ENCODE peak calls at places on chromosomes 13 and 19, in four cellular contexts. One of them, this sample, is unnamed.

GRCh38 chr13:30934381-30934780 is 1.9 kb downstream of the TEX26 start:
- DNase-seq in Peyer's patch: no peak
- DNase-seq in GM20000: no peak
- DNase-seq in adrenal gland: no peak
- DNase-seq in this sample: no peak

GRCh38 chr19:2723747-2724146 is 2.6 kb upstream of the DIRAS1 start:
- DNase-seq in Peyer's patch: no peak
- DNase-seq in GM20000: no peak
- DNase-seq in adrenal gland: no peak
- DNase-seq in this sample: no peak

GRCh38 chr19:6164906-6165531 is 29.6 kb downstream of the ACSBG2 start:
- DNase-seq in Peyer's patch: no peak
- DNase-seq in GM20000: no peak
- DNase-seq in adrenal gland: no peak
- DNase-seq in this sample: no peak

GRCh38 chr13:29502391-29503008 is 93.0 kb downstream of the SLC7A1 start:
- DNase-seq in Peyer's patch: no peak
- DNase-seq in GM20000: no peak
- DNase-seq in adrenal gland: no peak
- DNase-seq in this sample: no peak

GRCh38 chr13:48121733-48122132 is 26.8 kb upstream of the MED4 start:
- DNase-seq in Peyer's patch: no peak
- DNase-seq in GM20000: no peak
- DNase-seq in adrenal gland: no peak
- DNase-seq in this sample: no peak

GRCh38 chr19:33302974-33303790 is 848 bp upstream of the CEBPA start:
- DNase-seq in Peyer's patch: no peak
- DNase-seq in GM20000: peak; percentile 71
- DNase-seq in adrenal gland: peak; percentile 34
- DNase-seq in this sample: no peak

GRCh38 chr13:32426981-32427851 is 714 bp downstream of the N4BP2L1 start:
- DNase-seq in Peyer's patch: peak; percentile 56
- DNase-seq in GM20000: peak; percentile 62
- DNase-seq in adrenal gland: peak; percentile 50
- DNase-seq in this sample: no peak

GRCh38 chr19:6616011-6616410 is 25.1 kb upstream of the CD70 start:
- DNase-seq in Peyer's patch: no peak
- DNase-seq in GM20000: no peak
- DNase-seq in adrenal gland: no peak
- DNase-seq in this sample: no peak

GRCh38 chr13:50798923-50799322 is 44.6 kb downstream of the DLEU7 start:
- DNase-seq in Peyer's patch: no peak
- DNase-seq in GM20000: no peak
- DNase-seq in adrenal gland: no peak
- DNase-seq in this sample: no peak

GRCh38 chr19:53432088-53432661 is 391 bp downstream of the ZNF761 start:
- DNase-seq in Peyer's patch: peak; percentile 18
- DNase-seq in GM20000: peak; percentile 14
- DNase-seq in adrenal gland: peak; percentile 21
- DNase-seq in this sample: no peak

GRCh38 chr13:23993439-23993980 is 96.2 kb upstream of the C1QTNF9B start:
- DNase-seq in Peyer's patch: no peak
- DNase-seq in GM20000: no peak
- DNase-seq in adrenal gland: no peak
- DNase-seq in this sample: no peak

GRCh38 chr19:13156968-13157882 is 7.0 kb downstream of the IER2 start:
- DNase-seq in Peyer's patch: no peak
- DNase-seq in GM20000: peak; percentile 26
- DNase-seq in adrenal gland: no peak
- DNase-seq in this sample: no peak

GRCh38 chr13:103656329-103656728 is 590.1 kb upstream of the SLC10A2 start:
- DNase-seq in Peyer's patch: no peak
- DNase-seq in GM20000: no peak
- DNase-seq in adrenal gland: no peak
- DNase-seq in this sample: no peak

GRCh38 chr19:58055483-58055874 is 3.6 kb upstream of the ZNF135 start:
- DNase-seq in Peyer's patch: no peak
- DNase-seq in GM20000: no peak
- DNase-seq in adrenal gland: no peak
- DNase-seq in this sample: no peak

GRCh38 chr19:17129377-17129776 is 53.8 kb downstream of the MYO9B start:
- DNase-seq in Peyer's patch: no peak
- DNase-seq in GM20000: no peak
- DNase-seq in adrenal gland: no peak
- DNase-seq in this sample: no peak

GRCh38 chr13:22748866-22749586 is 431.8 kb upstream of the SGCG start:
- DNase-seq in Peyer's patch: no peak
- DNase-seq in GM20000: no peak
- DNase-seq in adrenal gland: no peak
- DNase-seq in this sample: no peak
- TF ChIP-seq CTCF in Peyer's patch: no peak
- TF ChIP-seq CTCF in GM20000: no peak
- TF ChIP-seq CTCF in adrenal gland: no peak
- TF ChIP-seq CTCF in this sample: no peak

GRCh38 chr13:79543883-79544282 is 62.9 kb downstream of the NDFIP2 start:
- DNase-seq in Peyer's patch: no peak
- DNase-seq in GM20000: no peak
- DNase-seq in adrenal gland: no peak
- DNase-seq in this sample: no peak

GRCh38 chr13:79538757-79539156 is 57.8 kb downstream of the NDFIP2 start:
- DNase-seq in Peyer's patch: no peak
- DNase-seq in GM20000: no peak
- DNase-seq in adrenal gland: no peak
- DNase-seq in this sample: no peak

GRCh38 chr13:79540504-79540903 is 59.5 kb downstream of the NDFIP2 start:
- DNase-seq in Peyer's patch: no peak
- DNase-seq in GM20000: no peak
- DNase-seq in adrenal gland: no peak
- DNase-seq in this sample: no peak

GRCh38 chr13:79547211-79547610 is 66.3 kb downstream of the NDFIP2 start:
- DNase-seq in Peyer's patch: no peak
- DNase-seq in GM20000: no peak
- DNase-seq in adrenal gland: no peak
- DNase-seq in this sample: no peak

GRCh38 chr13:79541426-79542049 is 60.6 kb downstream of the NDFIP2 start:
- DNase-seq in Peyer's patch: no peak
- DNase-seq in GM20000: peak; percentile 24
- DNase-seq in adrenal gland: no peak
- DNase-seq in this sample: peak; percentile 29
- TF ChIP-seq CTCF in Peyer's patch: peak; percentile 96
- TF ChIP-seq CTCF in GM20000: peak; percentile 55
- TF ChIP-seq CTCF in adrenal gland: peak; percentile 83
- TF ChIP-seq CTCF in this sample: peak; percentile 61

DNA sequence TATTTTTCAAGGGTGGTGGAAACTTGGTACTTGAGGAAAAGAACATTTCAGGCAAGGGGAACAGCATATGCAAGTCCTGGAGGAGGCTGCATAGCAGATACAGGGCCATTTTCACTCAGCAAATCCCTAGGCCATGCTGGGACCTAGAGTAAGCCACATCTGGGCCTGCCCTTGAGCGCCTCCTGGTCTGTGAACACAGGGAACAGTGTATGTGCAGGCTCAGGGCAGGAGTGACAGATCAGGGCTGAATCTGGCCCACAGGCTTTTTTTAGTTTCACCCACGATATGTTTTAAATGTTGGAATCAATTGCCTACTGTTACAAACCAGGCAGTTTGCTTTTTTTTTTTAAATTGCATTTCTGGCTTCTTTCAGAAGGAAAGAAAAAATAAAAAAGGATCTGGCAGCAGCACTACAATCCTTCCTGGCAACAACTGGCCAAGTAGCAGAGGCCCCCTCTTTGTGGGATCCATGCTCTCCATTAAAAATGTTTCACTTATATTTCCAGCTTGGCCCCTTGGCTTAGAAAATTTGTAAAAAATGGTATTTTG is 1.4 kb upstream of the TMEM145 start:
- DNase-seq in Peyer's patch: no peak
- DNase-seq in GM20000: no peak
- DNase-seq in adrenal gland: no peak
- DNase-seq in this sample: no peak
- TF ChIP-seq CTCF in Peyer's patch: no peak
- TF ChIP-seq CTCF in GM20000: no peak
- TF ChIP-seq CTCF in adrenal gland: no peak
- TF ChIP-seq CTCF in this sample: no peak

GRCh38 chr13:113864303-113864890 is 521 bp upstream of the GAS6 start:
- DNase-seq in Peyer's patch: no peak
- DNase-seq in GM20000: no peak
- DNase-seq in adrenal gland: no peak
- DNase-seq in this sample: no peak

GRCh38 chr13:113862766-113863510 is 938 bp downstream of the GAS6 start:
- DNase-seq in Peyer's patch: no peak
- DNase-seq in GM20000: peak; percentile 83
- DNase-seq in adrenal gland: peak; percentile 40
- DNase-seq in this sample: no peak

GRCh38 chr13:113861433-113862030 is 2.3 kb downstream of the GAS6 start:
- DNase-seq in Peyer's patch: no peak
- DNase-seq in GM20000: no peak
- DNase-seq in adrenal gland: no peak
- DNase-seq in this sample: no peak

GRCh38 chr13:113862191-113862765 is 1.6 kb downstream of the GAS6 start:
- DNase-seq in Peyer's patch: no peak
- DNase-seq in GM20000: no peak
- DNase-seq in adrenal gland: no peak
- DNase-seq in this sample: no peak

DNA sequence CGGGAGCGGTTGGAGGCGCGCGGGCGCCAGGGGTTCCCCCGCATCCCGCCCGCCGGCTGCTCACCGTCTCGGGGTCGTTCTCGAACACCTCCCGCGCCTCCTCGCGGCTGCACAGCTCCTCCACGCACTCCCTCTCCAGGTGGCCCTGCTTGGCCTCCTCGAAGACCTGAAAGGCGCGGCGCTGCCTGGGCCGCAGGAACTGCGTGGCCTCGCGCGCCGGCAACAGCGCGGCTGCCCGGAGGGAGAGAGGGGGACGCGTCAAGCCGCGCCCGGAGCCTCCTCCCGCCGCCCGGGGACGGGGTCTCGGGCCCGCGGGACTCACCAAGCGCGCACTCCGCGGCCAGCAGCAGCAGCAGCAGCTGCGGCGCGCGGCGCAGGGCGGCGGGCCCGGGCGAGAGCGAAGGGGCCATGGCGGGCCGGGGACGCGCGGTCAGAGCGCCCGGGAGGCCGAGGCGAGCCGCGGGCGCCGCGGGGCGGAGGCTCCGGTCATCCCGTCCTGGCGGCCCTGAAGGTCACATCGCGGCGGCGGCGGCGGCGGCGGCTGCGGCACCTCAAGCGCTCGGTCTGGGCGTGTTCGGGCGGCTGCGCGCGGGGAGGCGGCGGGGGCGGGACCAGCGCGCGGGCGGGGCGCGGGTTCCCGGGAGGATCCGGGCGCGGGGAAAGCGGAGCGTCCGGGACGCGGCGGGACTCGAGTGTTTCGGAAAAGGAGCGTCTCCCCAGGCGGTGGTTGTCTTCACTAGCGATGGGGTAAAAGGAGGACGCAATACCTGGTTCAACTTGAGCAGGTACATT is at the start of gene GAS6:
- DNase-seq in Peyer's patch: no peak
- DNase-seq in GM20000: peak; percentile 77
- DNase-seq in adrenal gland: peak; percentile 72
- DNase-seq in this sample: no peak
- TF ChIP-seq CTCF in Peyer's patch: peak; percentile 13
- TF ChIP-seq CTCF in GM20000: no peak
- TF ChIP-seq CTCF in adrenal gland: no peak
- TF ChIP-seq CTCF in this sample: no peak

GRCh38 chr13:84430441-84430840 is 548.2 kb upstream of the SLITRK1 start:
- DNase-seq in Peyer's patch: no peak
- DNase-seq in GM20000: no peak
- DNase-seq in adrenal gland: no peak
- DNase-seq in this sample: no peak

GRCh38 chr13:84430015-84430414 is 547.7 kb upstream of the SLITRK1 start:
- DNase-seq in Peyer's patch: no peak
- DNase-seq in GM20000: no peak
- DNase-seq in adrenal gland: no peak
- DNase-seq in this sample: no peak

GRCh38 chr13:84431646-84432045 is 549.4 kb upstream of the SLITRK1 start:
- DNase-seq in Peyer's patch: no peak
- DNase-seq in GM20000: no peak
- DNase-seq in adrenal gland: no peak
- DNase-seq in this sample: no peak

GRCh38 chr13:84433024-84433423 is 550.8 kb upstream of the SLITRK1 start:
- DNase-seq in Peyer's patch: no peak
- DNase-seq in GM20000: no peak
- DNase-seq in adrenal gland: no peak
- DNase-seq in this sample: no peak
- TF ChIP-seq CTCF in Peyer's patch: no peak
- TF ChIP-seq CTCF in GM20000: no peak
- TF ChIP-seq CTCF in adrenal gland: no peak
- TF ChIP-seq CTCF in this sample: no peak

GRCh38 chr19:19386373-19386869 is 19.1 kb upstream of the GATAD2A start:
- DNase-seq in Peyer's patch: no peak
- DNase-seq in GM20000: no peak
- DNase-seq in adrenal gland: no peak
- DNase-seq in this sample: no peak

GRCh38 chr19:19384486-19384885 is 21.0 kb upstream of the GATAD2A start:
- DNase-seq in Peyer's patch: no peak
- DNase-seq in GM20000: no peak
- DNase-seq in adrenal gland: no peak
- DNase-seq in this sample: no peak

GRCh38 chr19:19387108-19387507 is 18.4 kb upstream of the GATAD2A start:
- DNase-seq in Peyer's patch: no peak
- DNase-seq in GM20000: no peak
- DNase-seq in adrenal gland: no peak
- DNase-seq in this sample: no peak

GRCh38 chr19:19385900-19386339 is 19.6 kb upstream of the GATAD2A start:
- DNase-seq in Peyer's patch: peak; percentile 52
- DNase-seq in GM20000: no peak
- DNase-seq in adrenal gland: no peak
- DNase-seq in this sample: no peak

DNA sequence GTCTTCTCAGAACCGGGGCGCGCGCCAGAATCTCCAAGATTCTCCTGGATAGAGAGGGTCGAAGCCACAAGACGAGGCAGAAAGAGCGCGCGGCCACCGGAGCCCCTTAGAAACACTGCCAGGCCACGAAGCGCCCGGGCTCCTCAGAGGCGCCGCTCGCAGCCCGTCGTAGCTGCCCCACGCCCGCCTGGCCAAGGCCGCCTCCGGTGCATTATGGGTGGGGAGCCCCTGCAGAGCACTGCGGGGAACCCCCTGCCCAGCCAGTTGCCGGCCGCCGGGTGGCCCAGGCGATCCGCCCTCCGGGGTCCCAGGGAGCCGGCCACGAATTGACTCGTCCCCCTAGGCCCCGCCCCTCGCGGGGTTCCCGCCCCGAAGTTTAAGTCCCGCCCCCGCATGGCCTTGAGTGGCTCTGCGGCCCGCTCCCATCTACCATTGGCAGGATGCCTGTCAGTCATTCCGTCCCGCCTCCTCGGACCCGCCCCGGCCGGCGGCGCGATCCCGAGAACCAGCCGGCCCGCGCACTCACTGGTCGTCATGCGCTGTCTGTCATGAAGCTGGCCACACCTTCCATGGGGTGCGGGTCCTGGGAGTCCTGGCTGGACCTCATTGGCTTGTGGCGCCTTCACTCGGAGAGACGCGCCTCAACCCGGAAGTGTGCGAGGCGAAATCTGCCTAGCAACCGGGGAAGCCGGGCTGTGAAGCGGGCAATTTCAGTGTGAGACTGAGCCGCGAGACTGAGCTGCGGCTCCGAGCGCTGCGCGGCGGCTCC is 20.2 kb upstream of the GATAD2A start:
- DNase-seq in Peyer's patch: peak; percentile 100
- DNase-seq in GM20000: peak; percentile 98
- DNase-seq in adrenal gland: peak; percentile 100
- DNase-seq in this sample: peak; percentile 99
- TF ChIP-seq CTCF in Peyer's patch: peak; percentile 36
- TF ChIP-seq CTCF in GM20000: no peak
- TF ChIP-seq CTCF in adrenal gland: peak; percentile 46
- TF ChIP-seq CTCF in this sample: peak; percentile 14